ENCODE peak calls at places on chromosomes 1 and 21, in five cellular contexts. P is iPS-NIHi11, G is ACHN, L is GM23248, Y is AG08395. I is an unnamed sample.

GRCh38 chr1:92030701-92031107 is 919 bp downstream of the EPHX4 start:
- DNase-seq in P (peak), G (peak), L (peak), Y (no peak), I (peak)

GRCh38 chr1:26378088-26378878 is 5.7 kb upstream of the ZNF683 start:
- DNase-seq in P (no peak), G (peak), L (peak), Y (peak), I (peak)

GRCh38 chr1:158013840-158014520 is 20.5 kb downstream of the KIRREL1 start:
- DNase-seq in P (peak), G (no peak), L (peak), Y (no peak), I (peak)

GRCh38 chr1:149888999-149889289 is 10.4 kb upstream of the BOLA1 start:
- DNase-seq in P (no peak), G (peak), L (peak), Y (no peak), I (peak)

GRCh38 chr1:79617777-79618176 is 611.2 kb upstream of the ADGRL4 start:
- DNase-seq in P (peak), G (no peak), L (peak), Y (no peak), I (no peak)

GRCh38 chr1:112011231-112011630 is 21.8 kb upstream of the KCND3 start:
- DNase-seq in P (no peak), G (no peak), L (peak), Y (peak), I (peak)

GRCh38 chr1:225766967-225767413 is 10.6 kb upstream of the SRP9 start:
- DNase-seq in P (no peak), G (no peak), L (peak), Y (peak), I (peak)

GRCh38 chr1:100455478-100456072 is 82.4 kb upstream of the GPR88 start:
- DNase-seq in P (no peak), G (peak), L (peak), Y (peak), I (peak)

GRCh38 chr1:223834660-223835263 is 11.0 kb downstream of the TP53BP2 start:
- DNase-seq in P (no peak), G (no peak), L (peak), Y (peak), I (peak)

GRCh38 chr1:998905-999796 is 746 bp downstream of the HES4 start:
- DNase-seq in P (peak), G (peak), L (peak), Y (no peak), I (peak)

GRCh38 chr1:24424207-24424606 is 8.6 kb downstream of the NIPAL3 start:
- DNase-seq in P (no peak), G (no peak), L (no peak), Y (no peak), I (no peak)

GRCh38 chr1:198497326-198498220 is 42.9 kb downstream of the ATP6V1G3 start:
- DNase-seq in P (no peak), G (peak), L (peak), Y (no peak), I (peak)

GRCh38 chr1:231694081-231694443 is 67.5 kb downstream of the DISC1 start:
- DNase-seq in P (no peak), G (no peak), L (no peak), Y (no peak), I (no peak)

GRCh38 chr1:2452583-2453315 is 23.3 kb upstream of the PLCH2 start:
- DNase-seq in P (no peak), G (no peak), L (no peak), Y (no peak), I (peak)

GRCh38 chr1:53381790-53382401 is 54.0 kb upstream of the LRP8 start:
- DNase-seq in P (no peak), G (peak), L (peak), Y (peak), I (peak)

GRCh38 chr21:15947707-15948106 is 217.9 kb downstream of the USP25 start:
- DNase-seq in P (no peak), G (no peak), L (no peak), Y (no peak), I (no peak)

GRCh38 chr1:205920159-205920558 is 23.1 kb downstream of the SLC26A9 start:
- DNase-seq in P (no peak), G (no peak), L (peak), Y (no peak), I (peak)

GRCh38 chr1:222665964-222666363 is 46.3 kb downstream of the AIDA start:
- DNase-seq in P (no peak), G (no peak), L (peak), Y (no peak), I (peak)

GRCh38 chr1:79792212-79792575 is 785.7 kb upstream of the ADGRL4 start:
- DNase-seq in P (no peak), G (no peak), L (peak), Y (no peak), I (peak)

GRCh38 chr1:1687846-1688245 is 4.7 kb downstream of the SLC35E2B start:
- DNase-seq in P (no peak), G (no peak), L (no peak), Y (no peak), I (no peak)

GRCh38 chr1:88311907-88312306 is 372.2 kb upstream of the PKN2 start:
- DNase-seq in P (no peak), G (no peak), L (no peak), Y (no peak), I (no peak)

GRCh38 chr1:14809186-14809981 is 210.9 kb downstream of the KAZN start:
- DNase-seq in P (no peak), G (no peak), L (no peak), Y (no peak), I (no peak)

GRCh38 chr21:34807146-34807880 is 138.5 kb downstream of the CLIC6 start:
- DNase-seq in P (no peak), G (peak), L (peak), Y (peak), I (peak)

I was measured in EH.